ENCODE peak calls at places on chromosomes 5 and 9, in nine cellular contexts. B, A, U, S, C, O, D, H and W are unnamed samples.

GRCh38 chr5:180803181-180804128 is 849 bp upstream of the MGAT1 start:
- DNase-seq in S (peak), U (peak), A (peak), O (no peak), C (peak), D (peak), B (peak), H (peak), W (peak)

GRCh38 chr5:53211799-53212198 is 102.2 kb upstream of the MOCS2 start:
- DNase-seq in O (no peak), A (no peak), D (no peak), B (no peak), C (no peak), S (no peak), U (no peak), H (no peak), W (no peak)

GRCh38 chr5:107402881-107403280 is 267.9 kb downstream of the EFNA5 start:
- DNase-seq in H (no peak), D (no peak), A (no peak), O (no peak), B (no peak), S (no peak), C (no peak), U (no peak), W (no peak)

GRCh38 chr9:107674937-107675277 is 185.3 kb upstream of the KLF4 start:
- DNase-seq in D (no peak), B (no peak), U (no peak), S (no peak), A (no peak), H (no peak), O (no peak), C (no peak), W (no peak)

GRCh38 chr9:116349684-116350083 is 196.1 kb downstream of the PAPPA start:
- DNase-seq in B (no peak), A (no peak), H (no peak), C (no peak), D (no peak), O (no peak), S (no peak), U (no peak), W (no peak)

GRCh38 chr9:134922066-134922931 is 4.6 kb upstream of the FCN1 start:
- DNase-seq in C (no peak), H (no peak), B (peak), S (no peak), U (no peak), A (no peak), D (no peak), O (no peak), W (peak)

GRCh38 chr9:13721481-13722235 is 442.2 kb upstream of the MPDZ start:
- DNase-seq in A (no peak), B (no peak), C (no peak), U (no peak), S (no peak), H (no peak), O (peak), D (no peak), W (no peak)

GRCh38 chr5:57232293-57233033 is 58.6 kb downstream of the GPBP1 start:
- DNase-seq in S (no peak), U (no peak), H (no peak), C (no peak), D (no peak), A (no peak), O (no peak), B (no peak), W (no peak)

GRCh38 chr9:87498046-87498815 is 564 bp downstream of the DAPK1 start:
- DNase-seq in D (no peak), O (no peak), S (no peak), A (no peak), B (peak), C (no peak), H (no peak), U (peak), W (no peak)

GRCh38 chr5:15496886-15497285 is 3.1 kb upstream of the FBXL7 start:
- DNase-seq in D (no peak), S (no peak), B (no peak), H (no peak), A (no peak), C (no peak), U (no peak), O (no peak), W (no peak)

GRCh38 chr5:83299353-83299752 is 172.2 kb upstream of the VCAN start:
- DNase-seq in H (no peak), O (no peak), S (no peak), C (no peak), U (no peak), D (no peak), B (no peak), A (no peak), W (no peak)

GRCh38 chr5:159395202-159395601 is 64.9 kb upstream of the IL12B start:
- DNase-seq in O (no peak), A (no peak), D (no peak), C (no peak), S (no peak), H (no peak), B (no peak), U (no peak), W (no peak)

GRCh38 chr5:82159014-82159413 is 119.1 kb downstream of the RPS23 start:
- DNase-seq in A (no peak), B (no peak), O (no peak), H (no peak), D (no peak), U (no peak), S (no peak), C (no peak), W (no peak)

GRCh38 chr9:113738506-113738897 is 137.6 kb upstream of the ZNF618 start:
- DNase-seq in D (no peak), B (no peak), O (no peak), U (no peak), S (no peak), C (no peak), A (no peak), H (no peak), W (no peak)

GRCh38 chr9:124698265-124698664 is 72.8 kb downstream of the NR6A1 start:
- DNase-seq in U (no peak), O (no peak), S (no peak), H (no peak), A (no peak), B (no peak), C (no peak), D (no peak), W (no peak)

GRCh38 chr5:40191041-40191550 is 488.6 kb upstream of the PTGER4 start:
- DNase-seq in H (no peak), C (no peak), U (no peak), S (no peak), B (no peak), O (no peak), A (no peak), D (no peak), W (no peak)

GRCh38 chr5:125412561-125413535 is 666.4 kb upstream of the ZNF608 start:
- DNase-seq in S (no peak), O (peak), A (peak), U (no peak), D (no peak), B (no peak), H (no peak), C (no peak), W (no peak)

GRCh38 chr5:23412515-23412914 is 94.9 kb upstream of the PRDM9 start:
- DNase-seq in C (no peak), S (no peak), B (no peak), O (no peak), A (no peak), U (no peak), D (no peak), H (no peak), W (no peak)

GRCh38 chr5:25544652-25545249 is 900.0 kb upstream of the CDH10 start:
- DNase-seq in D (no peak), H (no peak), C (no peak), A (peak), O (no peak), B (peak), U (peak), S (no peak), W (peak)

GRCh38 chr5:102750435-102750834 is 4.7 kb upstream of the PAM start:
- DNase-seq in U (no peak), O (no peak), D (no peak), S (no peak), B (no peak), C (no peak), H (no peak), A (no peak), W (no peak)

GRCh38 chr9:134437417-134438203 is 111.4 kb downstream of the RXRA start:
- DNase-seq in O (no peak), S (no peak), C (no peak), A (no peak), H (no peak), U (no peak), D (no peak), B (no peak), W (no peak)

GRCh38 chr9:129102791-129103594 is 7.6 kb downstream of the CRAT start:
- DNase-seq in A (peak), O (no peak), U (peak), H (no peak), C (no peak), B (no peak), D (no peak), S (peak), W (peak)

GRCh38 chr5:59703789-59704188 is 189.7 kb downstream of the PDE4D start:
- DNase-seq in B (no peak), A (no peak), D (no peak), H (no peak), O (no peak), C (no peak), U (no peak), S (no peak), W (no peak)

GRCh38 chr9:115593587-115594091 is 475.7 kb upstream of the TNC start:
- DNase-seq in D (peak), H (no peak), O (peak), S (no peak), C (no peak), B (no peak), U (peak), A (peak), W (peak)

GRCh38 chr9:119827526-119827925 is 458.3 kb upstream of the BRINP1 start:
- DNase-seq in B (no peak), U (no peak), H (no peak), S (no peak), O (no peak), A (no peak), C (no peak), D (no peak), W (no peak)

GRCh38 chr5:127440831-127441230 is 76.6 kb upstream of the PRRC1 start:
- DNase-seq in S (no peak), A (no peak), C (no peak), H (no peak), D (no peak), O (no peak), U (no peak), B (no peak), W (no peak)

GRCh38 chr5:177526791-177527190 is 10.0 kb upstream of the DDX41 start:
- DNase-seq in D (no peak), S (no peak), U (no peak), C (no peak), H (no peak), B (no peak), A (no peak), O (no peak), W (no peak)

GRCh38 chr5:55364537-55365055 is 56.8 kb downstream of the MTREX start:
- DNase-seq in S (no peak), H (no peak), D (no peak), O (no peak), U (no peak), A (no peak), C (no peak), B (no peak), W (no peak)

GRCh38 chr9:98600631-98601030 is 108.1 kb downstream of the GABBR2 start:
- DNase-seq in O (no peak), S (no peak), C (no peak), D (no peak), U (no peak), B (no peak), H (no peak), A (no peak), W (no peak)

GRCh38 chr9:121582641-121583040 is 68.8 kb upstream of the DAB2IP start:
- DNase-seq in B (no peak), S (no peak), U (no peak), D (no peak), O (no peak), A (no peak), C (no peak), H (no peak), W (no peak)

GRCh38 chr5:176157656-176158055 is 80.6 kb upstream of the SIMC1 start:
- DNase-seq in O (no peak), D (no peak), A (no peak), U (no peak), C (no peak), S (no peak), H (no peak), B (no peak), W (no peak)

GRCh38 chr5:172141949-172142319 is 46.1 kb downstream of the STK10 start:
- DNase-seq in D (no peak), U (peak), A (no peak), O (no peak), H (no peak), C (no peak), S (no peak), B (no peak), W (no peak)

GRCh38 chr9:134055981-134056461 is 11.8 kb downstream of the BRD3 start:
- DNase-seq in O (peak), D (no peak), A (no peak), H (no peak), B (no peak), C (no peak), S (no peak), U (peak), W (no peak)

GRCh38 chr9:99368341-99369326 is 146.6 kb downstream of the SEC61B start:
- DNase-seq in D (no peak), B (peak), C (no peak), H (no peak), U (no peak), S (no peak), O (peak), A (no peak), W (no peak)

GRCh38 chr5:34632805-34633414 is 23.2 kb upstream of the RAI14 start:
- DNase-seq in A (no peak), B (no peak), O (no peak), S (no peak), U (no peak), D (no peak), H (no peak), C (no peak), W (no peak)

GRCh38 chr9:130922815-130923610 is 16.0 kb downstream of the FIBCD1 start:
- DNase-seq in D (no peak), O (no peak), S (no peak), H (no peak), C (no peak), B (no peak), A (no peak), U (no peak), W (no peak)

GRCh38 chr9:89274838-89275237 is 36.2 kb upstream of the CKS2 start:
- DNase-seq in O (peak), D (no peak), S (no peak), B (no peak), U (no peak), A (no peak), H (no peak), C (no peak), W (no peak)

GRCh38 chr9:126454250-126454649 is 127.6 kb downstream of the MVB12B start:
- DNase-seq in O (no peak), U (no peak), B (no peak), A (no peak), D (no peak), S (no peak), C (no peak), H (no peak), W (no peak)

GRCh38 chr9:125538092-125538473 is 168.9 kb downstream of the MAPKAP1 start:
- DNase-seq in H (no peak), O (no peak), B (no peak), S (no peak), U (no peak), C (no peak), D (no peak), A (no peak), W (no peak)